ENCODE peak calls at places on chromosomes 4 and X, in six cellular contexts. One of them, this sample, is unnamed.

GRCh38 chr4:139656614-139657486 is 8.8 kb upstream of the MGST2 start:
- DNase-seq in C1 segment of cervical spinal cord: no peak
- DNase-seq in foreskin fibroblast: peak
- DNase-seq in NCI-H2171: peak
- DNase-seq in ELR: peak
- DNase-seq in activated CD8-positive, alpha-beta T cell treated with anti-CD3 and anti-CD28 coated beads, Interleukin-2, amount 10 ng/mL, durations not matched to agents 7 days and 5 days: peak
- DNase-seq in this sample: peak

GRCh38 chr4:150080335-150080734 is 2.1 kb downstream of the DCLK2 start:
- DNase-seq in activated CD8-positive, alpha-beta T cell treated with anti-CD3 and anti-CD28 coated beads, Interleukin-2, amount 10 ng/mL, durations not matched to agents 7 days and 5 days: no peak
- DNase-seq in ELR: peak
- DNase-seq in foreskin fibroblast: peak
- DNase-seq in NCI-H2171: no peak
- DNase-seq in C1 segment of cervical spinal cord: no peak
- DNase-seq in this sample: peak

GRCh38 chrX:117834076-117834475 is 282.5 kb downstream of the KLHL13 start:
- DNase-seq in C1 segment of cervical spinal cord: no peak
- DNase-seq in foreskin fibroblast: no peak
- DNase-seq in ELR: no peak
- DNase-seq in activated CD8-positive, alpha-beta T cell treated with anti-CD3 and anti-CD28 coated beads, Interleukin-2, amount 10 ng/mL, durations not matched to agents 7 days and 5 days: no peak
- DNase-seq in NCI-H2171: no peak
- DNase-seq in this sample: no peak

GRCh38 chrX:1813809-1814208 is 198.9 kb downstream of the ASMT start:
- DNase-seq in C1 segment of cervical spinal cord: no peak
- DNase-seq in activated CD8-positive, alpha-beta T cell treated with anti-CD3 and anti-CD28 coated beads, Interleukin-2, amount 10 ng/mL, durations not matched to agents 7 days and 5 days: no peak
- DNase-seq in ELR: no peak
- DNase-seq in foreskin fibroblast: no peak
- DNase-seq in NCI-H2171: no peak
- DNase-seq in this sample: no peak

GRCh38 chrX:65831268-65831667 is 163.8 kb downstream of the MSN start:
- DNase-seq in ELR: no peak
- DNase-seq in foreskin fibroblast: no peak
- DNase-seq in NCI-H2171: no peak
- DNase-seq in C1 segment of cervical spinal cord: no peak
- DNase-seq in activated CD8-positive, alpha-beta T cell treated with anti-CD3 and anti-CD28 coated beads, Interleukin-2, amount 10 ng/mL, durations not matched to agents 7 days and 5 days: no peak
- DNase-seq in this sample: no peak

GRCh38 chr4:177573487-177573886 is 131.2 kb upstream of the AGA start:
- DNase-seq in C1 segment of cervical spinal cord: no peak
- DNase-seq in foreskin fibroblast: peak
- DNase-seq in activated CD8-positive, alpha-beta T cell treated with anti-CD3 and anti-CD28 coated beads, Interleukin-2, amount 10 ng/mL, durations not matched to agents 7 days and 5 days: no peak
- DNase-seq in NCI-H2171: no peak
- DNase-seq in ELR: peak
- DNase-seq in this sample: peak

GRCh38 chr4:118757761-118758213 is 72.6 kb downstream of the METTL14 start:
- DNase-seq in foreskin fibroblast: peak
- DNase-seq in activated CD8-positive, alpha-beta T cell treated with anti-CD3 and anti-CD28 coated beads, Interleukin-2, amount 10 ng/mL, durations not matched to agents 7 days and 5 days: no peak
- DNase-seq in ELR: no peak
- DNase-seq in C1 segment of cervical spinal cord: no peak
- DNase-seq in NCI-H2171: no peak
- DNase-seq in this sample: peak

GRCh38 chr4:108693819-108694218 is 43.4 kb downstream of the OSTC start:
- DNase-seq in foreskin fibroblast: peak
- DNase-seq in NCI-H2171: no peak
- DNase-seq in C1 segment of cervical spinal cord: no peak
- DNase-seq in activated CD8-positive, alpha-beta T cell treated with anti-CD3 and anti-CD28 coated beads, Interleukin-2, amount 10 ng/mL, durations not matched to agents 7 days and 5 days: no peak
- DNase-seq in ELR: no peak
- DNase-seq in this sample: no peak

GRCh38 chr4:10164877-10165283 is 48.3 kb upstream of the WDR1 start:
- DNase-seq in C1 segment of cervical spinal cord: no peak
- DNase-seq in activated CD8-positive, alpha-beta T cell treated with anti-CD3 and anti-CD28 coated beads, Interleukin-2, amount 10 ng/mL, durations not matched to agents 7 days and 5 days: peak
- DNase-seq in foreskin fibroblast: peak
- DNase-seq in NCI-H2171: no peak
- DNase-seq in ELR: peak
- DNase-seq in this sample: no peak

GRCh38 chr4:80989921-80990544 is 40.5 kb upstream of the BMP3 start:
- DNase-seq in NCI-H2171: peak
- DNase-seq in ELR: peak
- DNase-seq in foreskin fibroblast: peak
- DNase-seq in activated CD8-positive, alpha-beta T cell treated with anti-CD3 and anti-CD28 coated beads, Interleukin-2, amount 10 ng/mL, durations not matched to agents 7 days and 5 days: peak
- DNase-seq in C1 segment of cervical spinal cord: no peak
- DNase-seq in this sample: peak

GRCh38 chr4:182736207-182736606 is 181.0 kb downstream of the DCTD start:
- DNase-seq in NCI-H2171: peak
- DNase-seq in ELR: no peak
- DNase-seq in activated CD8-positive, alpha-beta T cell treated with anti-CD3 and anti-CD28 coated beads, Interleukin-2, amount 10 ng/mL, durations not matched to agents 7 days and 5 days: no peak
- DNase-seq in C1 segment of cervical spinal cord: no peak
- DNase-seq in foreskin fibroblast: no peak
- DNase-seq in this sample: no peak

GRCh38 chr4:7828011-7828720 is 111.5 kb downstream of the AFAP1 start:
- DNase-seq in NCI-H2171: no peak
- DNase-seq in activated CD8-positive, alpha-beta T cell treated with anti-CD3 and anti-CD28 coated beads, Interleukin-2, amount 10 ng/mL, durations not matched to agents 7 days and 5 days: peak
- DNase-seq in ELR: peak
- DNase-seq in C1 segment of cervical spinal cord: no peak
- DNase-seq in foreskin fibroblast: peak
- DNase-seq in this sample: peak

GRCh38 chr4:57187241-57187640 is 77.1 kb upstream of the IGFBP7 start:
- DNase-seq in C1 segment of cervical spinal cord: no peak
- DNase-seq in foreskin fibroblast: peak
- DNase-seq in ELR: no peak
- DNase-seq in NCI-H2171: no peak
- DNase-seq in activated CD8-positive, alpha-beta T cell treated with anti-CD3 and anti-CD28 coated beads, Interleukin-2, amount 10 ng/mL, durations not matched to agents 7 days and 5 days: no peak
- DNase-seq in this sample: no peak

GRCh38 chrX:16870861-16871584 is 861 bp upstream of the RBBP7 start:
- DNase-seq in foreskin fibroblast: peak
- DNase-seq in C1 segment of cervical spinal cord: peak
- DNase-seq in NCI-H2171: no peak
- DNase-seq in activated CD8-positive, alpha-beta T cell treated with anti-CD3 and anti-CD28 coated beads, Interleukin-2, amount 10 ng/mL, durations not matched to agents 7 days and 5 days: peak
- DNase-seq in ELR: peak
- DNase-seq in this sample: no peak

GRCh38 chr4:132642196-132642817 is 506.8 kb upstream of the PCDH10 start:
- DNase-seq in C1 segment of cervical spinal cord: no peak
- DNase-seq in ELR: peak
- DNase-seq in foreskin fibroblast: peak
- DNase-seq in NCI-H2171: no peak
- DNase-seq in activated CD8-positive, alpha-beta T cell treated with anti-CD3 and anti-CD28 coated beads, Interleukin-2, amount 10 ng/mL, durations not matched to agents 7 days and 5 days: no peak
- DNase-seq in this sample: peak

GRCh38 chr4:20192754-20193521 is 58.8 kb upstream of the SLIT2 start:
- DNase-seq in foreskin fibroblast: peak
- DNase-seq in C1 segment of cervical spinal cord: no peak
- DNase-seq in NCI-H2171: no peak
- DNase-seq in ELR: peak
- DNase-seq in activated CD8-positive, alpha-beta T cell treated with anti-CD3 and anti-CD28 coated beads, Interleukin-2, amount 10 ng/mL, durations not matched to agents 7 days and 5 days: no peak
- DNase-seq in this sample: peak

GRCh38 chr4:74061430-74061829 is 22.9 kb upstream of the CXCL3 start:
- DNase-seq in ELR: no peak
- DNase-seq in C1 segment of cervical spinal cord: no peak
- DNase-seq in foreskin fibroblast: no peak
- DNase-seq in NCI-H2171: no peak
- DNase-seq in activated CD8-positive, alpha-beta T cell treated with anti-CD3 and anti-CD28 coated beads, Interleukin-2, amount 10 ng/mL, durations not matched to agents 7 days and 5 days: no peak
- DNase-seq in this sample: no peak

GRCh38 chr4:173370130-173370476 is 651 bp upstream of the SAP30 start:
- DNase-seq in foreskin fibroblast: no peak
- DNase-seq in C1 segment of cervical spinal cord: no peak
- DNase-seq in activated CD8-positive, alpha-beta T cell treated with anti-CD3 and anti-CD28 coated beads, Interleukin-2, amount 10 ng/mL, durations not matched to agents 7 days and 5 days: peak
- DNase-seq in NCI-H2171: no peak
- DNase-seq in ELR: no peak
- DNase-seq in this sample: no peak

This sample was measured in HCEC 1CT.